ENCODE peak calls at places on chromosomes 1 and 21, in eight cellular contexts. E is osteoblast; O is CD8-positive, alpha-beta T cell; P is esophagus muscularis mucosa; T is thoracic aorta; S is uterus; U is upper lobe of right lung; C is tibial nerve. G is an unnamed sample.

GRCh38 chr1:175521265-175522040 is 221.9 kb downstream of the TNR start:
- DNase-seq in P (no peak), U (no peak), O (no peak), C (no peak), S (no peak), T (no peak), E (no peak), G (no peak)

GRCh38 chr1:1080951-1081310 is 6.8 kb upstream of the RNF223 start:
- DNase-seq in O (no peak), S (no peak), E (peak; percentile 74), P (no peak), U (peak; percentile 58), T (no peak), C (no peak), G (no peak)

GRCh38 chr1:36977736-36978314 is 56.5 kb downstream of the GRIK3 start:
- DNase-seq in U (no peak), O (no peak), S (no peak), E (no peak), T (no peak), C (no peak), P (no peak), G (no peak)

GRCh38 chr1:32984090-32984828 is 19.6 kb upstream of the RNF19B start:
- DNase-seq in O (no peak), S (no peak), C (no peak), P (no peak), U (no peak), T (no peak), E (no peak), G (no peak)

GRCh38 chr1:174839211-174839610 is 160.5 kb upstream of the CACYBP start:
- DNase-seq in S (no peak), C (no peak), P (no peak), E (no peak), U (no peak), O (no peak), T (no peak), G (no peak)

GRCh38 chr1:109151146-109151545 is 37.2 kb downstream of the ELAPOR1 start:
- DNase-seq in C (no peak), O (no peak), S (no peak), T (no peak), E (peak; percentile 85), P (no peak), U (no peak), G (no peak)

GRCh38 chr1:147721711-147722110 is 38.7 kb downstream of the GJA5 start:
- DNase-seq in U (no peak), P (no peak), S (no peak), T (no peak), C (no peak), E (no peak), O (no peak), G (no peak)

GRCh38 chr21:30057108-30057507 is 109.5 kb downstream of the CLDN17 start:
- DNase-seq in U (no peak), S (no peak), P (no peak), E (no peak), T (no peak), O (no peak), C (no peak), G (no peak)

GRCh38 chr21:46002841-46003574 is 21.4 kb downstream of the COL6A1 start:
- DNase-seq in S (peak; percentile 27), T (no peak), E (peak; percentile 86), U (no peak), C (peak; percentile 11), P (peak; percentile 88), O (no peak), G (peak; percentile 57)

GRCh38 chr1:223248787-223249175 is 105.7 kb upstream of the TLR5 start:
- DNase-seq in P (no peak), O (peak; percentile 39), E (no peak), T (no peak), C (no peak), S (no peak), U (no peak), G (no peak)

GRCh38 chr1:107622975-107623374 is 342.0 kb downstream of the VAV3 start:
- DNase-seq in S (no peak), P (no peak), U (no peak), C (no peak), T (no peak), E (no peak), O (no peak), G (no peak)

GRCh38 chr1:71465093-71465492 is 384.3 kb upstream of the ZRANB2 start:
- DNase-seq in C (no peak), E (no peak), S (no peak), T (no peak), P (no peak), U (no peak), O (no peak), G (no peak)

GRCh38 chr1:235442788-235443429 is 61.3 kb downstream of the B3GALNT2 start:
- DNase-seq in S (no peak), P (no peak), U (no peak), O (no peak), T (no peak), E (peak; percentile 85), C (no peak), G (no peak)

GRCh38 chr1:14137411-14138134 is 437.6 kb downstream of the PRDM2 start:
- DNase-seq in U (no peak), T (no peak), S (no peak), C (no peak), P (peak; percentile 64), O (no peak), E (no peak), G (no peak)

GRCh38 chr1:116706123-116706522 is 38.6 kb upstream of the IGSF3 start:
- DNase-seq in C (no peak), P (no peak), S (no peak), T (no peak), E (no peak), O (no peak), U (no peak), G (no peak)

GRCh38 chr1:55428944-55429931 is 214.1 kb upstream of the USP24 start:
- DNase-seq in U (peak; percentile 63), E (peak; percentile 90), C (peak; percentile 32), P (peak; percentile 92), O (no peak), T (peak; percentile 88), S (peak; percentile 21), G (peak; percentile 87)

GRCh38 chr1:176601358-176601757 is 138.4 kb downstream of the PAPPA2 start:
- DNase-seq in O (no peak), S (no peak), P (no peak), C (no peak), U (no peak), T (no peak), E (no peak), G (no peak)

GRCh38 chr1:207873055-207873890 is 37.7 kb downstream of the CD34 start:
- DNase-seq in S (no peak), E (no peak), T (no peak), C (no peak), O (no peak), U (peak; percentile 71), P (no peak), G (peak; percentile 71)

GRCh38 chr1:42266253-42267135 is 68.5 kb downstream of the FOXJ3 start:
- DNase-seq in U (no peak), E (no peak), O (no peak), C (no peak), P (no peak), S (no peak), T (no peak), G (no peak)

GRCh38 chr1:156471496-156472490 is 28.8 kb downstream of the MEF2D start:
- DNase-seq in O (no peak), U (peak; percentile 86), S (no peak), T (peak; percentile 63), C (no peak), P (no peak), E (no peak), G (peak; percentile 84)

DNA sequence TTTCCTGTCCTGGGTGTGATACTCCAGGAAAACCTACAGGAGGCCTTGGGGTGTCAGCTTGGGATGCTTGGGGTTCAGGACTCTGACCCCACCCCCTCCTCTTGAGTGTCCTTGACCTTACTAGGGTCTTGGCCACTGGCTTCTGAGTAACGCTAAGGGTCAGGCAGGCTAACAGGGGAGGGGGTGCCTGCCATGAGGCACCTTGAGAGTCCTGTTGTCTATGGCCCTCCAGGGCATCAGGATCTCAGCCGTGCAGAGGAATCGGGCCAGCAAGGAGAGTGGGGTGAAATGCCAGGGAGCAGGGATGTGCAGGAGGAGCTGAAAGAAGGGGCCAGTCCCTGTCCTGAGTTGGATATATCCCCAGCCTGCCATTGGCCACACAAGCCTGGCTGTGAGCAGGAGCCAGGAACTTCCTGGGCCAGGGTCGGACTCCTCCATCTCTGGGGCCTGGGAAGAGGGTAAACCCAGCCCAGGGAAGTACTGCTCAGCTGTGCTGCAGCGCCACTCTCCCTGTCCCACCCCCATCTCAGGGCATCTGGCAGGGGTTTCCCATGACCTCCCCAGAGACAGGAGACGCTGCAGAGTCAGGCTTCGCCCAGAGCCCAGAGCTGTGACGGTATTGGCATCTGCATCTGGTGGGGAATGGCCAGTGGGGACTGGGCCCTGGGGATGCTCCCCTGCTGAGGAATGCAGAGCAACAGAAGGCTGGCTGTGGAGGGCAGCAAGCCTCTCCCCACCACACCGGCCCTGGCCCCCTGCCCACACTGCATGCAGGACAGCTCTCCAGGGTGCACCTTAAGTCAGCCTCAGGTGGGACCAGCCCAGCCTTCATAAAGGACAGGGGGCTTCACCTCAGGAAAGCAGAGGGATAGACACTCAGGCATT is 6.3 kb downstream of the KIF21B start:
- DNase-seq in C (no peak), S (no peak), U (peak; percentile 59), T (no peak), E (peak; percentile 71), O (no peak), P (no peak), G (no peak)
- H3K4me3 ChIP-seq in C (no peak overlapping the region), S (no peak overlapping the region), U (no peak overlapping the region), T (no peak overlapping the region), E (no peak overlapping the region), O (no peak overlapping the region), P (no peak overlapping the region), G (no peak overlapping the region)

GRCh38 chr1:201709564-201710295 is 119.2 kb upstream of the IPO9 start:
- DNase-seq in S (peak; percentile 80), E (peak; percentile 90), P (no peak), T (no peak), C (peak; percentile 55), O (peak; percentile 37), U (peak; percentile 87), G (peak; percentile 82)
- H3K4me1 ChIP-seq in S (peaks cover 25% of the 10 kb centered on the region), E (peaks cover 84% of the 10 kb centered on the region), P (peaks cover 73% of the 10 kb centered on the region), T (peaks cover 66% of the 10 kb centered on the region), C (peaks cover 62% of the 10 kb centered on the region), O (no peaks in the 10 kb centered on the region), U (peaks cover 43% of the 10 kb centered on the region), G (no peaks in the 10 kb centered on the region)

DNA sequence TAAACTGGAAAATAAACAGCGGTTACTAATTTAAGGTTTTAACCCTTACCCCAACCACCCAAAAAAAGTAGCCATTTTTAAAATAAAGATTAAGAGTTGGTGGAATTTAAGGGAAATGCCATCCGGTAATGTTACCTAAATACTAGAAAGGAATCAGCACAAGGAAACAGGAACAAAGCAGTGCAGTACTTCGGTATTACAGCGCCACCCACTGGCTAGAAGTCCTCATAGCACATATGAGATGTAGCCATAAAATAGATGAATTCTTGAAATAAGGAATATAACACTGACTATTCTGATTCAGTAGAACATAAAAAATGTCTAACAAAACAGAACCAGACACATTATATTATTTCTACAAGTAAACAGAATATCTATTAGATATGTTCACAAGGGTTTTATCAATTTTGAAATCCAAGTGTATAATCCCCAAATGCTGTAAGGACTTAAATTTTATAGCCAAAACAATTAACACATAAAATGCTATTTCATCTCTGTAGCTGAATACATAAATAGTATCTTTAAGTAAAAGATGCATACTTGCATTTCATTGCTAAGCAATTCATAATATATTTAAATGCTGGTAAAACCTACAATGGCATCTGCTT is 58.8 kb downstream of the FRRS1 start:
- DNase-seq in P (no peak), T (peak; percentile 12), U (peak; percentile 65), C (peak; percentile 73), E (peak; percentile 81), O (peak; percentile 12), S (peak; percentile 77), G (peak; percentile 87)
- TF ChIP-seq CTCF in P (peak; percentile 81), T (peak; percentile 59), U (peak; percentile 92), C (peak; percentile 76), E (peak; percentile 90), O (peak; percentile 77), S (peak; percentile 86), G (peak; percentile 80)

GRCh38 chr1:153358691-153358975 is 979 bp downstream of the S100A9 start:
- DNase-seq in S (no peak), U (no peak), T (no peak), C (no peak), O (no peak), P (peak; percentile 57), E (peak; percentile 72), G (peak; percentile 11)
- H3K4me3 ChIP-seq in S (no peak overlapping the region), U (peak overlapping the region; percentile 40), T (peak overlapping the region; percentile 26), C (no peak overlapping the region), O (no peak overlapping the region), P (peak overlapping the region; percentile 1), E (no peak overlapping the region), G (no peak overlapping the region)

G was measured in right atrium auricular region.